ENCODE peak calls at places on chromosomes 7 and 10, in nine cellular contexts. Q, M, Z, O, A, J, Y, U and V are unnamed samples.

GRCh38 chr10:100506596-100507356 is 12.9 kb downstream of the SEC31B start:
- DNase-seq in Y (peak; percentile 90), U (no peak), J (no peak), O (peak; percentile 86), Q (no peak), M (peak; percentile 70), Z (no peak), A (no peak), V (no peak)

GRCh38 chr7:147308539-147308938 is 1191.9 kb downstream of the CNTNAP2 start:
- DNase-seq in Y (peak; percentile 3), U (no peak), Z (no peak), M (no peak), Q (no peak), O (peak; percentile 3), J (no peak), A (no peak), V (no peak)

GRCh38 chr10:27723436-27723835 is 22.2 kb downstream of the MKX start:
- DNase-seq in A (no peak), Y (peak; percentile 93), Z (no peak), J (no peak), O (peak; percentile 93), U (no peak), Q (no peak), M (no peak), V (no peak)

GRCh38 chr7:99737726-99738125 is 2.7 kb upstream of the CYP3A7 start:
- DNase-seq in Z (no peak), Q (no peak), Y (no peak), O (peak; percentile 11), M (peak; percentile 66), U (no peak), A (no peak), J (no peak), V (no peak)

GRCh38 chr7:120729300-120729699 is 128.6 kb downstream of the TSPAN12 start:
- DNase-seq in U (no peak), M (no peak), J (no peak), A (no peak), Q (no peak), O (no peak), Y (peak; percentile 6), Z (no peak), V (no peak)

GRCh38 chr7:29937132-29937531 is 52.5 kb downstream of the SCRN1 start:
- DNase-seq in Y (no peak), J (no peak), Q (no peak), U (no peak), A (no peak), Z (no peak), O (no peak), M (no peak), V (no peak)

GRCh38 chr10:77974396-77975074 is 48.0 kb upstream of the DLG5 start:
- DNase-seq in J (no peak), A (no peak), O (peak; percentile 25), Z (no peak), Q (no peak), U (no peak), Y (peak; percentile 54), M (no peak), V (no peak)

GRCh38 chr10:54441286-54441685 is 359.7 kb downstream of the PCDH15 start:
- DNase-seq in J (no peak), O (no peak), U (no peak), A (no peak), M (no peak), Q (no peak), Y (no peak), Z (no peak), V (no peak)

GRCh38 chr7:3073763-3074460 is 30.2 kb upstream of the CARD11 start:
- DNase-seq in J (no peak), U (no peak), Y (no peak), Z (no peak), A (no peak), O (no peak), M (no peak), Q (no peak), V (no peak)

GRCh38 chr7:116859323-116859722 is 3.1 kb upstream of the CAPZA2 start:
- DNase-seq in A (no peak), Q (no peak), Y (peak; percentile 90), J (no peak), U (no peak), M (peak; percentile 58), O (peak; percentile 71), Z (no peak), V (no peak)

GRCh38 chr10:34859170-34859569 is 44.1 kb upstream of the PARD3 start:
- DNase-seq in A (no peak), O (peak; percentile 31), J (no peak), Y (peak; percentile 17), M (no peak), Q (no peak), U (no peak), Z (no peak), V (no peak)

GRCh38 chr7:64878684-64879083 is 24.4 kb upstream of the ZNF273 start:
- DNase-seq in Z (no peak), J (no peak), U (no peak), O (no peak), M (no peak), A (no peak), Y (peak; percentile 17), Q (no peak), V (peak; percentile 18)

GRCh38 chr10:119198438-119198837 is 8.9 kb upstream of the GRK5 start:
- DNase-seq in Y (peak; percentile 34), Z (no peak), A (no peak), M (no peak), U (peak; percentile 33), O (peak; percentile 34), J (no peak), Q (no peak), V (peak; percentile 34)

GRCh38 chr7:122303971-122304603 is 463 bp downstream of the FEZF1 start:
- DNase-seq in U (no peak), Z (no peak), A (no peak), O (no peak), J (no peak), Y (no peak), Q (no peak), M (no peak), V (peak; percentile 68)